ENCODE peak calls at places on chromosome 2, in ten cellular contexts. One of them, this sample, is unnamed.

GRCh38 chr2:88016948-88017779 is 817 bp upstream of the RNU2-63P start:
- DNase-seq in fibroblast of pulmonary artery: no peak
- DNase-seq in AG10803: no peak
- DNase-seq in neural progenitor cell: peak; percentile 77
- DNase-seq in AG04449: no peak
- DNase-seq in astrocyte: peak; percentile 9
- DNase-seq in coronary artery: no peak
- DNase-seq in MM.1S: peak; percentile 66
- DNase-seq in IMR-90: no peak
- DNase-seq in adrenal gland: peak; percentile 29
- DNase-seq in this sample: no peak

GRCh38 chr2:152557273-152557879 is 159.9 kb downstream of the PRPF40A start:
- DNase-seq in fibroblast of pulmonary artery: no peak
- DNase-seq in AG10803: no peak
- DNase-seq in neural progenitor cell: no peak
- DNase-seq in AG04449: no peak
- DNase-seq in astrocyte: no peak
- DNase-seq in coronary artery: no peak
- DNase-seq in MM.1S: no peak
- DNase-seq in IMR-90: no peak
- DNase-seq in adrenal gland: no peak
- DNase-seq in this sample: no peak

GRCh38 chr2:213789940-213790339 is 505.7 kb downstream of the SPAG16 start:
- DNase-seq in fibroblast of pulmonary artery: no peak
- DNase-seq in AG10803: no peak
- DNase-seq in neural progenitor cell: no peak
- DNase-seq in AG04449: no peak
- DNase-seq in astrocyte: no peak
- DNase-seq in coronary artery: no peak
- DNase-seq in MM.1S: no peak
- DNase-seq in IMR-90: no peak
- DNase-seq in adrenal gland: no peak
- DNase-seq in this sample: no peak

GRCh38 chr2:100563407-100564247 is 834 bp downstream of the PDCL3 start:
- DNase-seq in fibroblast of pulmonary artery: no peak
- DNase-seq in AG10803: no peak
- DNase-seq in neural progenitor cell: peak; percentile 18
- DNase-seq in AG04449: no peak
- DNase-seq in astrocyte: no peak
- DNase-seq in coronary artery: no peak
- DNase-seq in MM.1S: no peak
- DNase-seq in IMR-90: no peak
- DNase-seq in adrenal gland: peak; percentile 26
- DNase-seq in this sample: no peak

GRCh38 chr2:109728809-109729208 is 65.3 kb upstream of the RGPD5 start:
- DNase-seq in fibroblast of pulmonary artery: peak; percentile 18
- DNase-seq in AG10803: peak; percentile 73
- DNase-seq in neural progenitor cell: no peak
- DNase-seq in AG04449: no peak
- DNase-seq in astrocyte: no peak
- DNase-seq in coronary artery: no peak
- DNase-seq in MM.1S: no peak
- DNase-seq in IMR-90: no peak
- DNase-seq in adrenal gland: peak; percentile 4
- DNase-seq in this sample: peak; percentile 25

GRCh38 chr2:27807476-27807875 is 36.0 kb downstream of the MRPL33 start:
- DNase-seq in fibroblast of pulmonary artery: peak; percentile 63
- DNase-seq in AG10803: peak; percentile 40
- DNase-seq in neural progenitor cell: peak; percentile 53
- DNase-seq in AG04449: no peak
- DNase-seq in astrocyte: no peak
- DNase-seq in coronary artery: no peak
- DNase-seq in MM.1S: no peak
- DNase-seq in IMR-90: peak; percentile 34
- DNase-seq in adrenal gland: no peak
- DNase-seq in this sample: no peak

GRCh38 chr2:15826273-15826717 is 114.1 kb upstream of the MYCN start:
- DNase-seq in fibroblast of pulmonary artery: no peak
- DNase-seq in AG10803: no peak
- DNase-seq in neural progenitor cell: peak; percentile 87
- DNase-seq in AG04449: no peak
- DNase-seq in astrocyte: no peak
- DNase-seq in coronary artery: no peak
- DNase-seq in MM.1S: no peak
- DNase-seq in IMR-90: no peak
- DNase-seq in adrenal gland: no peak
- DNase-seq in this sample: no peak

GRCh38 chr2:185360776-185361175 is 377.8 kb upstream of the FSIP2 start:
- DNase-seq in fibroblast of pulmonary artery: no peak
- DNase-seq in AG10803: no peak
- DNase-seq in neural progenitor cell: no peak
- DNase-seq in AG04449: no peak
- DNase-seq in astrocyte: no peak
- DNase-seq in coronary artery: no peak
- DNase-seq in MM.1S: no peak
- DNase-seq in IMR-90: no peak
- DNase-seq in adrenal gland: no peak
- DNase-seq in this sample: no peak

GRCh38 chr2:133937669-133938068 is 316.2 kb upstream of the MGAT5 start:
- DNase-seq in fibroblast of pulmonary artery: no peak
- DNase-seq in AG10803: no peak
- DNase-seq in neural progenitor cell: no peak
- DNase-seq in AG04449: no peak
- DNase-seq in astrocyte: peak; percentile 8
- DNase-seq in coronary artery: no peak
- DNase-seq in MM.1S: no peak
- DNase-seq in IMR-90: peak; percentile 46
- DNase-seq in adrenal gland: no peak
- DNase-seq in this sample: no peak

GRCh38 chr2:10433264-10433947 is 14.7 kb downstream of the ODC1 start:
- DNase-seq in fibroblast of pulmonary artery: no peak
- DNase-seq in AG10803: no peak
- DNase-seq in neural progenitor cell: no peak
- DNase-seq in AG04449: no peak
- DNase-seq in astrocyte: no peak
- DNase-seq in coronary artery: no peak
- DNase-seq in MM.1S: no peak
- DNase-seq in IMR-90: no peak
- DNase-seq in adrenal gland: no peak
- DNase-seq in this sample: no peak

GRCh38 chr2:96556441-96557330 is 20.1 kb downstream of the ARID5A start:
- DNase-seq in fibroblast of pulmonary artery: peak; percentile 56
- DNase-seq in AG10803: peak; percentile 73
- DNase-seq in neural progenitor cell: no peak
- DNase-seq in AG04449: peak; percentile 16
- DNase-seq in astrocyte: peak; percentile 91
- DNase-seq in coronary artery: no peak
- DNase-seq in MM.1S: no peak
- DNase-seq in IMR-90: peak; percentile 87
- DNase-seq in adrenal gland: peak; percentile 67
- DNase-seq in this sample: no peak

DNA sequence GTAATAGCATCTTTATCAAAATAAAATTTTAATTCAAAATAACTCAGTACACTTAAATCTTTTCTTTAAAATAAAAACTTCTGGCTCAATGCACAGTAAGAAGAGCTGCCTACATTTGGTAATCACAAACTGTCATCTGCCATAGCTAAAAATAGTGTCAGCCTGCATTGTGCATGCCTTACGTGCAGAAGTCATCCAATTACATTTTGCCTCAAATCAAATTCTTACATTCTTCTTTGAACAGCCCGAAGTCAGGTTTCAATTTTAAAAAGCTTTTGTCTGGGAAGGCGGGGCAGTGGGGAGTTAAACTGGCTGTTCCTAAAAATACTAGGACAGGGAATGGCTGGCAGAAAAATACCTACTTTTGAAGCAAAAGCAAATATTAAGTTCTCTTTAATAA is 51.1 kb downstream of the RTN4 start:
- DNase-seq in fibroblast of pulmonary artery: peak; percentile 64
- DNase-seq in AG10803: peak; percentile 81
- DNase-seq in neural progenitor cell: no peak
- DNase-seq in AG04449: peak; percentile 57
- DNase-seq in astrocyte: peak; percentile 81
- DNase-seq in coronary artery: no peak
- DNase-seq in MM.1S: peak; percentile 70
- DNase-seq in IMR-90: peak; percentile 77
- DNase-seq in adrenal gland: peak; percentile 33
- DNase-seq in this sample: peak; percentile 56
- H3K4me3 ChIP-seq in fibroblast of pulmonary artery: no peak overlapping the region
- H3K4me3 ChIP-seq in AG10803: peak overlapping the region; percentile 15
- H3K4me3 ChIP-seq in neural progenitor cell: no peak overlapping the region
- H3K4me3 ChIP-seq in AG04449: no peak overlapping the region
- H3K4me3 ChIP-seq in astrocyte: no peak overlapping the region
- H3K4me3 ChIP-seq in coronary artery: peak overlapping the region; percentile 41
- H3K4me3 ChIP-seq in MM.1S: peak overlapping the region; percentile 26
- H3K4me3 ChIP-seq in IMR-90: no peak overlapping the region
- H3K4me3 ChIP-seq in adrenal gland: peak overlapping the region; percentile 16
- H3K4me3 ChIP-seq in this sample: no peak overlapping the region

GRCh38 chr2:112959109-112959591 is 18.7 kb upstream of the IL36G start:
- DNase-seq in fibroblast of pulmonary artery: peak; percentile 16
- DNase-seq in AG10803: no peak
- DNase-seq in neural progenitor cell: peak; percentile 18
- DNase-seq in AG04449: no peak
- DNase-seq in astrocyte: no peak
- DNase-seq in coronary artery: no peak
- DNase-seq in MM.1S: no peak
- DNase-seq in IMR-90: no peak
- DNase-seq in adrenal gland: no peak
- DNase-seq in this sample: no peak
- TF ChIP-seq CTCF in fibroblast of pulmonary artery: no peak
- TF ChIP-seq CTCF in AG10803: no peak
- TF ChIP-seq CTCF in neural progenitor cell: peak; percentile 32
- TF ChIP-seq CTCF in AG04449: no peak
- TF ChIP-seq CTCF in astrocyte: no peak
- TF ChIP-seq CTCF in coronary artery: peak; percentile 16
- TF ChIP-seq CTCF in MM.1S: no peak
- TF ChIP-seq CTCF in IMR-90: no peak
- TF ChIP-seq CTCF in adrenal gland: no peak
- TF ChIP-seq CTCF in this sample: no peak

DNA sequence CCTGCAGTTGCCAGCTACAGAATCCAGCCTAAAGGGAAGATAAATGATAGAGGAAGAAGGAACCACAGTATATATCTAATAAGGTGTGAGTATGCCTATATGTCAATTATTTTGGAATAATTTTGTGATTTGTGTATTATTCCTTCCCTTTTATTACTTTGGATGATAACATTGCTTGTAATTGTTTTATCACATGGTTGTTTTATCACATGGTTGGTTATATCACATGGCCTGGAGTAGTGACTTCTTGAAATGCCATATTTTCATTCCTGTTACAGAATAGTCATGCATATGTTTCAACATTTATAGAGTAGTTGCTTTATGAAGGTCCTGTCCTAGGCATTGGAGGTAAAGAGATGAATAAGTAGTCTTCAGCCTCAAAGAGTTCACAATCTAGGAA is 3.0 kb downstream of the AGPS start:
- DNase-seq in fibroblast of pulmonary artery: no peak
- DNase-seq in AG10803: no peak
- DNase-seq in neural progenitor cell: no peak
- DNase-seq in AG04449: no peak
- DNase-seq in astrocyte: no peak
- DNase-seq in coronary artery: no peak
- DNase-seq in MM.1S: no peak
- DNase-seq in IMR-90: no peak
- DNase-seq in adrenal gland: no peak
- DNase-seq in this sample: no peak
- H3K4me3 ChIP-seq in fibroblast of pulmonary artery: no peak overlapping the region
- H3K4me3 ChIP-seq in AG10803: no peak overlapping the region
- H3K4me3 ChIP-seq in neural progenitor cell: no peak overlapping the region
- H3K4me3 ChIP-seq in AG04449: no peak overlapping the region
- H3K4me3 ChIP-seq in astrocyte: no peak overlapping the region
- H3K4me3 ChIP-seq in coronary artery: no peak overlapping the region
- H3K4me3 ChIP-seq in MM.1S: no peak overlapping the region
- H3K4me3 ChIP-seq in IMR-90: no peak overlapping the region
- H3K4me3 ChIP-seq in adrenal gland: no peak overlapping the region
- H3K4me3 ChIP-seq in this sample: no peak overlapping the region

GRCh38 chr2:99154643-99155536 is at the start of the genes LIPT1 and TSGA10:
- DNase-seq in fibroblast of pulmonary artery: peak; percentile 89
- DNase-seq in AG10803: peak; percentile 84
- DNase-seq in neural progenitor cell: peak; percentile 90
- DNase-seq in AG04449: peak; percentile 29
- DNase-seq in astrocyte: peak; percentile 84
- DNase-seq in coronary artery: peak; percentile 94
- DNase-seq in MM.1S: peak; percentile 97
- DNase-seq in IMR-90: peak; percentile 92
- DNase-seq in adrenal gland: peak; percentile 92
- DNase-seq in this sample: no peak
- TF ChIP-seq CTCF in fibroblast of pulmonary artery: peak; percentile 13
- TF ChIP-seq CTCF in AG10803: peak; percentile 24
- TF ChIP-seq CTCF in neural progenitor cell: peak; percentile 35
- TF ChIP-seq CTCF in AG04449: peak; percentile 9
- TF ChIP-seq CTCF in astrocyte: no peak
- TF ChIP-seq CTCF in coronary artery: no peak
- TF ChIP-seq CTCF in MM.1S: peak; percentile 29
- TF ChIP-seq CTCF in IMR-90: peak; percentile 7
- TF ChIP-seq CTCF in adrenal gland: no peak
- TF ChIP-seq CTCF in this sample: peak; percentile 15

GRCh38 chr2:105790467-105791118 is 45.9 kb downstream of the NCK2 start:
- DNase-seq in fibroblast of pulmonary artery: no peak
- DNase-seq in AG10803: no peak
- DNase-seq in neural progenitor cell: no peak
- DNase-seq in AG04449: no peak
- DNase-seq in astrocyte: no peak
- DNase-seq in coronary artery: no peak
- DNase-seq in MM.1S: peak; percentile 64
- DNase-seq in IMR-90: no peak
- DNase-seq in adrenal gland: no peak
- DNase-seq in this sample: no peak
- H3K4me3 ChIP-seq in fibroblast of pulmonary artery: no peak overlapping the region
- H3K4me3 ChIP-seq in AG10803: no peak overlapping the region
- H3K4me3 ChIP-seq in neural progenitor cell: no peak overlapping the region
- H3K4me3 ChIP-seq in AG04449: no peak overlapping the region
- H3K4me3 ChIP-seq in astrocyte: no peak overlapping the region
- H3K4me3 ChIP-seq in coronary artery: peak overlapping the region; percentile 44
- H3K4me3 ChIP-seq in MM.1S: no peak overlapping the region
- H3K4me3 ChIP-seq in IMR-90: no peak overlapping the region
- H3K4me3 ChIP-seq in adrenal gland: no peak overlapping the region
- H3K4me3 ChIP-seq in this sample: no peak overlapping the region

DNA sequence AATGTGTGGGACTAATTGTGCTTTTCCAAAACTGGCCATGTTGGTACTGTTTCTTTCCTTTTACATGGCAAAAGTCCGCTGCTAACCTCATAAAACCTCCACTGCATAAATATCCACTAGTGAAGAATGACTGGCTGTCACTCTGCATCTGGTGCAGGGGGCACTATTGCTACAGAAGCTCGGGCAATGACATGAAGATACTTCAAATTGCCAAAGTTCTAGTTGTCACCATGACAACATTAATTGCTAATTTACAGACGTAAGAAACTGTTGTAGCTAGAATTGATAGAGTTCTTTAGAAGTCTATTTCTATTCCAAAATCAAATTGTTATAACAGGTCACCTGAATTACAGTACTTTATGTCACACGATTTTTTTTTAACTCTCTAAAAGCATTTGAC is 861 bp downstream of the CFAP210 start:
- DNase-seq in fibroblast of pulmonary artery: no peak
- DNase-seq in AG10803: no peak
- DNase-seq in neural progenitor cell: no peak
- DNase-seq in AG04449: no peak
- DNase-seq in astrocyte: no peak
- DNase-seq in coronary artery: no peak
- DNase-seq in MM.1S: no peak
- DNase-seq in IMR-90: no peak
- DNase-seq in adrenal gland: no peak
- DNase-seq in this sample: no peak
- TF ChIP-seq CTCF in fibroblast of pulmonary artery: no peak
- TF ChIP-seq CTCF in AG10803: no peak
- TF ChIP-seq CTCF in neural progenitor cell: peak; percentile 11
- TF ChIP-seq CTCF in AG04449: peak; percentile 8
- TF ChIP-seq CTCF in astrocyte: no peak
- TF ChIP-seq CTCF in coronary artery: no peak
- TF ChIP-seq CTCF in MM.1S: peak; percentile 33
- TF ChIP-seq CTCF in IMR-90: no peak
- TF ChIP-seq CTCF in adrenal gland: no peak
- TF ChIP-seq CTCF in this sample: no peak

GRCh38 chr2:201837391-201837790 is 31.1 kb downstream of the CDK15 start:
- DNase-seq in fibroblast of pulmonary artery: no peak
- DNase-seq in AG10803: no peak
- DNase-seq in neural progenitor cell: no peak
- DNase-seq in AG04449: no peak
- DNase-seq in astrocyte: no peak
- DNase-seq in coronary artery: no peak
- DNase-seq in MM.1S: no peak
- DNase-seq in IMR-90: no peak
- DNase-seq in adrenal gland: no peak
- DNase-seq in this sample: no peak
- H3K4me3 ChIP-seq in fibroblast of pulmonary artery: no peak overlapping the region
- H3K4me3 ChIP-seq in AG10803: no peak overlapping the region
- H3K4me3 ChIP-seq in neural progenitor cell: no peak overlapping the region
- H3K4me3 ChIP-seq in AG04449: no peak overlapping the region
- H3K4me3 ChIP-seq in astrocyte: no peak overlapping the region
- H3K4me3 ChIP-seq in coronary artery: no peak overlapping the region
- H3K4me3 ChIP-seq in MM.1S: no peak overlapping the region
- H3K4me3 ChIP-seq in IMR-90: no peak overlapping the region
- H3K4me3 ChIP-seq in adrenal gland: no peak overlapping the region
- H3K4me3 ChIP-seq in this sample: no peak overlapping the region